ENCODE peak calls at places on chromosomes 2 and 18, in six cellular contexts. One of them, this sample, is unnamed.

GRCh38 chr18:77701977-77702376 is 452.3 kb downstream of the GALR1 start:
- DNase-seq in transverse colon: no peak
- DNase-seq in mesothelial cell of epicardium: no peak
- DNase-seq in NCI-H446: no peak
- DNase-seq in fibroblast of mammary gland: no peak
- DNase-seq in H9: no peak
- DNase-seq in this sample: no peak

GRCh38 chr2:72745679-72746368 is 80.0 kb downstream of the EXOC6B start:
- DNase-seq in transverse colon: no peak
- DNase-seq in mesothelial cell of epicardium: no peak
- DNase-seq in NCI-H446: peak; percentile 29
- DNase-seq in fibroblast of mammary gland: peak; percentile 73
- DNase-seq in H9: no peak
- DNase-seq in this sample: no peak

GRCh38 chr2:75737961-75738360 is 27.2 kb upstream of the GCFC2 start:
- DNase-seq in transverse colon: no peak
- DNase-seq in mesothelial cell of epicardium: no peak
- DNase-seq in NCI-H446: no peak
- DNase-seq in fibroblast of mammary gland: no peak
- DNase-seq in H9: no peak
- DNase-seq in this sample: no peak

GRCh38 chr18:79961527-79962291 is 2.7 kb upstream of the HSBP1L1 start:
- DNase-seq in transverse colon: no peak
- DNase-seq in mesothelial cell of epicardium: no peak
- DNase-seq in NCI-H446: no peak
- DNase-seq in fibroblast of mammary gland: peak; percentile 21
- DNase-seq in H9: no peak
- DNase-seq in this sample: no peak

GRCh38 chr2:118047273-118047898 is 33.5 kb upstream of the CCDC93 start:
- DNase-seq in transverse colon: no peak
- DNase-seq in mesothelial cell of epicardium: no peak
- DNase-seq in NCI-H446: no peak
- DNase-seq in fibroblast of mammary gland: peak; percentile 77
- DNase-seq in H9: no peak
- DNase-seq in this sample: no peak

GRCh38 chr18:49487711-49488310 is 777 bp upstream of the C18orf32 start:
- DNase-seq in transverse colon: no peak
- DNase-seq in mesothelial cell of epicardium: no peak
- DNase-seq in NCI-H446: no peak
- DNase-seq in fibroblast of mammary gland: peak; percentile 20
- DNase-seq in H9: peak; percentile 35
- DNase-seq in this sample: no peak

GRCh38 chr2:172447811-172448493 is 20.6 kb downstream of the ITGA6 start:
- DNase-seq in transverse colon: no peak
- DNase-seq in mesothelial cell of epicardium: no peak
- DNase-seq in NCI-H446: no peak
- DNase-seq in fibroblast of mammary gland: no peak
- DNase-seq in H9: no peak
- DNase-seq in this sample: no peak

GRCh38 chr18:12656671-12657047 is 1.2 kb downstream of the SPIRE1 start:
- DNase-seq in transverse colon: no peak
- DNase-seq in mesothelial cell of epicardium: no peak
- DNase-seq in NCI-H446: no peak
- DNase-seq in fibroblast of mammary gland: peak; percentile 60
- DNase-seq in H9: no peak
- DNase-seq in this sample: no peak

GRCh38 chr2:203846490-203847105 is 21.0 kb upstream of the CTLA4 start:
- DNase-seq in transverse colon: no peak
- DNase-seq in mesothelial cell of epicardium: no peak
- DNase-seq in NCI-H446: no peak
- DNase-seq in fibroblast of mammary gland: peak; percentile 37
- DNase-seq in H9: no peak
- DNase-seq in this sample: no peak

GRCh38 chr2:187129866-187130265 is 280.9 kb upstream of the ZSWIM2 start:
- DNase-seq in transverse colon: no peak
- DNase-seq in mesothelial cell of epicardium: no peak
- DNase-seq in NCI-H446: no peak
- DNase-seq in fibroblast of mammary gland: no peak
- DNase-seq in H9: no peak
- DNase-seq in this sample: no peak

GRCh38 chr2:188978291-188979081 is 4.3 kb downstream of the COL3A1 start:
- DNase-seq in transverse colon: no peak
- DNase-seq in mesothelial cell of epicardium: no peak
- DNase-seq in NCI-H446: no peak
- DNase-seq in fibroblast of mammary gland: peak; percentile 81
- DNase-seq in H9: peak; percentile 26
- DNase-seq in this sample: no peak

GRCh38 chr2:10490806-10491291 is 42.7 kb upstream of the ODC1 start:
- DNase-seq in transverse colon: peak; percentile 75
- DNase-seq in mesothelial cell of epicardium: peak; percentile 31
- DNase-seq in NCI-H446: no peak
- DNase-seq in fibroblast of mammary gland: no peak
- DNase-seq in H9: no peak
- DNase-seq in this sample: peak; percentile 44

GRCh38 chr2:160375802-160376469 is 117.7 kb downstream of the RBMS1 start:
- DNase-seq in transverse colon: no peak
- DNase-seq in mesothelial cell of epicardium: no peak
- DNase-seq in NCI-H446: no peak
- DNase-seq in fibroblast of mammary gland: peak; percentile 77
- DNase-seq in H9: no peak
- DNase-seq in this sample: no peak

GRCh38 chr18:59649575-59649974 is 47.6 kb downstream of the CCBE1 start:
- DNase-seq in transverse colon: no peak
- DNase-seq in mesothelial cell of epicardium: no peak
- DNase-seq in NCI-H446: no peak
- DNase-seq in fibroblast of mammary gland: peak; percentile 39
- DNase-seq in H9: no peak
- DNase-seq in this sample: no peak

GRCh38 chr2:235598026-235598425 is 104.2 kb downstream of the AGAP1 start:
- DNase-seq in transverse colon: no peak
- DNase-seq in mesothelial cell of epicardium: no peak
- DNase-seq in NCI-H446: no peak
- DNase-seq in fibroblast of mammary gland: no peak
- DNase-seq in H9: no peak
- DNase-seq in this sample: no peak

GRCh38 chr2:229611360-229611759 is 103.0 kb downstream of the DNER start:
- DNase-seq in transverse colon: no peak
- DNase-seq in mesothelial cell of epicardium: no peak
- DNase-seq in NCI-H446: no peak
- DNase-seq in fibroblast of mammary gland: no peak
- DNase-seq in H9: no peak
- DNase-seq in this sample: no peak

GRCh38 chr18:58882681-58883080 is 18.0 kb downstream of the ZNF532 start:
- DNase-seq in transverse colon: no peak
- DNase-seq in mesothelial cell of epicardium: no peak
- DNase-seq in NCI-H446: no peak
- DNase-seq in fibroblast of mammary gland: no peak
- DNase-seq in H9: no peak
- DNase-seq in this sample: no peak

GRCh38 chr2:16971722-16972234 is 306.1 kb upstream of the CYRIA start:
- DNase-seq in transverse colon: no peak
- DNase-seq in mesothelial cell of epicardium: no peak
- DNase-seq in NCI-H446: no peak
- DNase-seq in fibroblast of mammary gland: no peak
- DNase-seq in H9: no peak
- DNase-seq in this sample: no peak

GRCh38 chr2:240873805-240874714 is 5.4 kb downstream of the AGXT start:
- DNase-seq in transverse colon: peak; percentile 77
- DNase-seq in mesothelial cell of epicardium: no peak
- DNase-seq in NCI-H446: no peak
- DNase-seq in fibroblast of mammary gland: no peak
- DNase-seq in H9: no peak
- DNase-seq in this sample: no peak

GRCh38 chr2:19790291-19790690 is 111.5 kb downstream of the TTC32 start:
- DNase-seq in transverse colon: no peak
- DNase-seq in mesothelial cell of epicardium: no peak
- DNase-seq in NCI-H446: no peak
- DNase-seq in fibroblast of mammary gland: no peak
- DNase-seq in H9: no peak
- DNase-seq in this sample: no peak

GRCh38 chr2:1736997-1737480 is 7.3 kb downstream of the PXDN start:
- DNase-seq in transverse colon: no peak
- DNase-seq in mesothelial cell of epicardium: no peak
- DNase-seq in NCI-H446: no peak
- DNase-seq in fibroblast of mammary gland: peak; percentile 94
- DNase-seq in H9: no peak
- DNase-seq in this sample: peak; percentile 86